ENCODE peak calls at places on chromosome 18, in six cellular contexts. G, U, V, L, C and I are unnamed samples.

GRCh38 chr18:43893001-43893637 is 615.8 kb upstream of the SYT4 start:
- DNase-seq in L (no peak), C (no peak), V (no peak), G (peak; percentile 91), U (peak; percentile 92), I (no peak)

GRCh38 chr18:68034293-68034692 is 517.8 kb upstream of the DSEL start:
- DNase-seq in L (no peak), U (peak; percentile 7), G (no peak), C (no peak), V (no peak), I (no peak)

GRCh38 chr18:5463836-5464235 is 80.0 kb downstream of the EPB41L3 start:
- DNase-seq in C (peak; percentile 4), L (no peak), V (no peak), G (no peak), U (no peak), I (no peak)

GRCh38 chr18:35477497-35477896 is 20.3 kb downstream of the INO80C start:
- DNase-seq in U (no peak), C (no peak), G (no peak), V (no peak), L (no peak), I (no peak)

GRCh38 chr18:23099621-23100020 is 35.7 kb upstream of the CABLES1 start:
- DNase-seq in U (no peak), C (peak; percentile 20), G (peak; percentile 61), V (no peak), L (no peak), I (no peak)

GRCh38 chr18:50829644-50830043 is 9.8 kb upstream of the MRO start:
- DNase-seq in C (no peak), G (no peak), L (no peak), V (no peak), U (no peak), I (no peak)

GRCh38 chr18:2515908-2516625 is 55.2 kb downstream of the METTL4 start:
- DNase-seq in C (peak; percentile 94), U (peak; percentile 95), G (peak; percentile 91), L (no peak), V (no peak), I (no peak)

GRCh38 chr18:21741511-21742322 is 1.1 kb downstream of the MIB1 start:
- DNase-seq in G (peak; percentile 43), V (peak; percentile 35), C (peak; percentile 28), U (peak; percentile 9), L (no peak), I (peak; percentile 21)

GRCh38 chr18:57859314-57859713 is 56.2 kb upstream of the ATP8B1 start:
- DNase-seq in U (no peak), C (peak; percentile 39), G (peak; percentile 26), V (peak; percentile 41), L (no peak), I (no peak)

GRCh38 chr18:12769644-12770440 is 67.0 kb downstream of the PSMG2 start:
- DNase-seq in U (peak; percentile 46), V (no peak), G (no peak), C (no peak), L (no peak), I (no peak)

GRCh38 chr18:57737661-57738060 is 65.5 kb downstream of the ATP8B1 start:
- DNase-seq in C (peak; percentile 58), V (no peak), L (no peak), U (peak; percentile 99), G (peak; percentile 99), I (no peak)

GRCh38 chr18:51427012-51427411 is 229.5 kb upstream of the MEX3C start:
- DNase-seq in V (no peak), C (no peak), U (no peak), G (no peak), L (no peak), I (no peak)

GRCh38 chr18:74252032-74252380 is 39.8 kb downstream of the CYB5A start:
- DNase-seq in L (no peak), U (peak; percentile 53), V (no peak), G (peak; percentile 76), C (no peak), I (no peak)

GRCh38 chr18:59547691-59548182 is 149.5 kb downstream of the CCBE1 start:
- DNase-seq in V (peak; percentile 51), C (peak; percentile 54), L (no peak), U (peak; percentile 93), G (no peak), I (no peak)

GRCh38 chr18:76219023-76219422 is 276.0 kb downstream of the ZNF516 start:
- DNase-seq in U (no peak), C (no peak), L (no peak), V (no peak), G (no peak), I (no peak)

GRCh38 chr18:57910817-57911216 is 107.7 kb upstream of the ATP8B1 start:
- DNase-seq in G (no peak), C (peak; percentile 25), L (peak; percentile 13), U (no peak), V (peak; percentile 73), I (no peak)

GRCh38 chr18:34592961-34593382 is 117.1 kb upstream of the DTNA start:
- DNase-seq in L (no peak), G (peak; percentile 75), C (no peak), U (peak; percentile 59), V (peak; percentile 51), I (peak; percentile 20)

GRCh38 chr18:27461957-27462356 is 276.8 kb upstream of the CHST9 start:
- DNase-seq in G (no peak), V (no peak), U (no peak), C (no peak), L (no peak), I (no peak)

GRCh38 chr18:34801769-34802168 is 91.7 kb downstream of the DTNA start:
- DNase-seq in V (no peak), U (peak; percentile 72), L (no peak), C (no peak), G (peak; percentile 83), I (no peak)

GRCh38 chr18:69897397-69898108 is 50.1 kb downstream of the CD226 start:
- DNase-seq in V (no peak), C (no peak), L (no peak), U (no peak), G (no peak), I (no peak)

GRCh38 chr18:69890558-69890957 is 57.1 kb downstream of the CD226 start:
- DNase-seq in G (no peak), C (no peak), V (no peak), U (no peak), L (no peak), I (no peak)

GRCh38 chr18:69894467-69894866 is 53.2 kb downstream of the CD226 start:
- DNase-seq in U (no peak), V (no peak), L (no peak), C (no peak), G (no peak), I (no peak)

GRCh38 chr18:69898241-69898861 is 49.3 kb downstream of the CD226 start:
- DNase-seq in V (no peak), C (no peak), G (no peak), L (no peak), U (no peak), I (no peak)

GRCh38 chr18:69895081-69896047 is 52.3 kb downstream of the CD226 start:
- DNase-seq in C (no peak), V (no peak), L (no peak), U (no peak), G (no peak), I (no peak)
- H3K14ac ChIP-seq in C (no peak overlapping the region), V (peak overlapping the region; percentile 8), L (no peak overlapping the region), U (no peak overlapping the region), G (no peak overlapping the region), I (no peak overlapping the region)

DNA sequence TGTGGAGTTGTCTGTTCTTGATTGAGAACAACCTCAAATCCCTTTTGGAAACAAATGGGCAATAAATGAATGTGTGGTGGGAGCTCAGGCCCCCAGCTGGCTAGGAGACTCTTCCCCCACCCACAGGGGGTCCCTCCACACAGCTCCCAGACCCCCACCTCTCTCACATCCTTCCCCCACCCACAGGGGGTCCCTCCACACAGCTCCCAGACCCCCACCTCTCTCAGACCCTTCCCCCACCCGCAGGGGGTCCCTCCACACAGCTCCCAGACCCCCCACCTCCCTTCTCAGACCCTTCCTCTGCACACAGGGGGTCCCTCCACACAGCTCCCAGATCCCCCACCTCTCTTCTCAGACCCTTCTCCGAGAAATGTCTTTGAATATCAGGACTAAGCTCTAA is 79.0 kb upstream of the CTDP1 start:
- DNase-seq in G (no peak), V (no peak), C (no peak), L (no peak), U (no peak), I (no peak)
- H2AK5ac ChIP-seq in G (no peak overlapping the region), V (no peak overlapping the region), C (no peak overlapping the region), L (no peak overlapping the region), U (no peak overlapping the region), I (no peak overlapping the region)

GRCh38 chr18:10785798-10786197 is 260.0 kb downstream of the NAPG start:
- DNase-seq in L (no peak), U (no peak), V (no peak), G (no peak), C (no peak), I (no peak)

GRCh38 chr18:10784596-10785202 is 258.9 kb downstream of the NAPG start:
- DNase-seq in G (no peak), L (no peak), U (no peak), C (no peak), V (no peak), I (no peak)

GRCh38 chr18:10791141-10791808 is 265.4 kb downstream of the NAPG start:
- DNase-seq in L (no peak), C (no peak), V (no peak), U (peak; percentile 20), G (peak; percentile 9), I (no peak)

GRCh38 chr18:10783941-10784340 is 258.1 kb downstream of the NAPG start:
- DNase-seq in L (no peak), C (no peak), V (no peak), U (no peak), G (no peak), I (no peak)

DNA sequence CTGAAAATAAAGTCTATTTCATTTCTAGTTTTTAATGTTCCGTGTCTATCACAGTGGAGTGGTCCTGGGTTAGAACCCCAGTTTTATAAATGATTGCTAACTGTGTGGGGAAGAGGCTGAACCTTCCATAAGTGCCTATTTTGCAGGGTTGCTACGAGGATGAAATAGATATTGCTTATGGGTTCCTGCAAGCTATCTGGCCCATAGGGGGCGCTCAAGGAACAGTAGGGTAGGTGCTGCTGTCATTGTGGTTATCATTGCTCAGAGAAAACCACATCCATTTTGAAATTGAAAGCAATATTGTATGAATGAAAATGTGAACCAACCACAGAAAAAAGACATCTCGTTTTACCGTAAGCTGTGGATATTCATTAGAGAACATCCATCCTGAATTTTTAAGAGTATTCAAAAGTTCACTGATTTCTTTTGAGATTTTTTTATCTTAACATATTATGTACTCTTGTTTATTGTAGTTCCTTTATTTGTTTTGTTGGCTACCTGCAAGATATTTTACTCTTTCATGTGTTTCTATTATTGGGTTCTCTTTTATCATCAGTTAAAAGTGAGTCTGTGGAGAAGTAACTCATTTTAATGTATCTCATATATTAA is 261.6 kb downstream of the NAPG start:
- DNase-seq in V (peak; percentile 67), G (peak; percentile 84), U (peak; percentile 80), L (no peak), C (peak; percentile 61), I (peak; percentile 63)
- H3K14ac ChIP-seq in V (no peak overlapping the region), G (no peak overlapping the region), U (no peak overlapping the region), L (no peak overlapping the region), C (no peak overlapping the region), I (no peak overlapping the region)

DNA sequence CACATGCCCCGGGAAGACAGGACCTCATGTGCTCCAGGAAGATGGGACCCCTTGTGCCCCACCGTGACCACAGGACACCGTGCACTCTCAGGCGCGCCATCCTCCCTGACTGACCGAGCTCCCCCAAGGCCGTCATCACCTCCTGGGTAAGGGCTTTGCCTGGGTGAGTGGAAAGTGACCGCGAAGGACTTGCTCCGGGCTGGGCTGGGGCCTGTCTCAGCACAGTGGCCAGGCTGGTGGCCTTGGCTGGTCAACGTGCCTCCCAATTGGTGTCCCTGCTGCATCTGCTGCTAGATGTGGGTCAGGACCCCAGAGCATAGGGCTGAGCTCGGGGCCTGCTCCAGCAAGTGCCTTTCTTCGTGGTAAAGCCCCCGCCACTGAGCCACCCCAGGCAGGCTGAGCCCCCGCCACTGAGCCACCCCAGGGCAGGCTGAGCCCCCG is 69.7 kb upstream of the CTDP1 start:
- DNase-seq in U (no peak), C (no peak), V (no peak), G (no peak), L (no peak), I (no peak)
- H2AK5ac ChIP-seq in U (no peak overlapping the region), C (no peak overlapping the region), V (no peak overlapping the region), G (no peak overlapping the region), L (no peak overlapping the region), I (peak overlapping the region; percentile 96)